ENCODE peak calls at places on chromosomes 3 and 15, in five cellular contexts. H is mucosa of descending colon, A is fibroblast of lung, T is prostate gland, W is brain microvascular endothelial cell. Z is an unnamed sample.

GRCh38 chr15:73870700-73871408 is 2.5 kb upstream of the TBC1D21 start:
- DNase-seq in W (peak; percentile 49), A (no peak), H (no peak), T (no peak), Z (peak; percentile 21)

GRCh38 chr15:95912728-95913127 is 417.8 kb upstream of the NR2F2 start:
- DNase-seq in T (no peak), W (no peak), H (no peak), A (no peak), Z (no peak)

GRCh38 chr3:48219543-48219942 is 3.8 kb upstream of the CAMP start:
- DNase-seq in T (no peak), W (no peak), H (no peak), A (no peak), Z (no peak)

GRCh38 chr3:137121704-137122314 is 164.0 kb downstream of the IL20RB start:
- DNase-seq in W (peak; percentile 37), H (no peak), A (peak; percentile 29), T (no peak), Z (peak; percentile 4)

GRCh38 chr3:25532763-25533162 is 104.7 kb downstream of the RARB start:
- DNase-seq in H (peak; percentile 24), T (no peak), W (peak; percentile 57), A (peak; percentile 20), Z (no peak)

GRCh38 chr15:34154725-34155204 is 52.9 kb downstream of the PGBD4 start:
- DNase-seq in H (no peak), T (no peak), A (no peak), W (peak; percentile 3), Z (no peak)

GRCh38 chr3:148309390-148310035 is 388.2 kb upstream of the AGTR1 start:
- DNase-seq in H (no peak), T (no peak), W (peak; percentile 55), A (peak; percentile 63), Z (no peak)

GRCh38 chr15:98888839-98889479 is 118.6 kb downstream of the PGPEP1L start:
- DNase-seq in W (peak; percentile 48), T (no peak), A (peak; percentile 74), H (no peak), Z (no peak)

GRCh38 chr15:90988249-90988648 is 6.1 kb downstream of the PRC1 start:
- DNase-seq in A (peak; percentile 12), H (no peak), W (no peak), T (no peak), Z (no peak)

GRCh38 chr3:10206166-10206511 is 41.4 kb downstream of the IRAK2 start:
- DNase-seq in T (no peak), W (no peak), H (no peak), A (no peak), Z (no peak)

GRCh38 chr15:63291507-63291906 is 14.1 kb downstream of the APH1B start:
- DNase-seq in T (no peak), A (peak; percentile 70), H (no peak), W (peak; percentile 91), Z (peak; percentile 60)

GRCh38 chr3:122964844-122965243 is 62.7 kb downstream of the SEMA5B start:
- DNase-seq in W (no peak), T (no peak), A (no peak), H (no peak), Z (no peak)

GRCh38 chr3:183410280-183410679 is 18.1 kb downstream of the MCF2L2 start:
- DNase-seq in H (no peak), T (no peak), A (no peak), W (no peak), Z (no peak)

GRCh38 chr3:4396599-4396998 is 70.5 kb downstream of the SUMF1 start:
- DNase-seq in T (no peak), A (no peak), W (no peak), H (no peak), Z (no peak)

GRCh38 chr3:86961297-86961696 is 29.7 kb downstream of the VGLL3 start:
- DNase-seq in W (no peak), T (no peak), A (no peak), H (no peak), Z (no peak)

GRCh38 chr15:40441736-40442531 is 1.2 kb downstream of the BAHD1 start:
- DNase-seq in W (no peak), A (no peak), H (peak; percentile 63), T (no peak), Z (no peak)

GRCh38 chr15:41017051-41017735 is 63.9 kb downstream of the CHAC1 start:
- DNase-seq in H (no peak), A (peak; percentile 46), T (no peak), W (no peak), Z (no peak)

GRCh38 chr3:23127196-23127595 is 75.9 kb upstream of the UBE2E2 start:
- DNase-seq in T (no peak), A (no peak), W (no peak), H (no peak), Z (no peak)

GRCh38 chr3:126553284-126553811 is 5.4 kb downstream of the C3orf22 start:
- DNase-seq in W (no peak), T (no peak), H (no peak), A (no peak), Z (no peak)

GRCh38 chr3:167738037-167738436 is 2.5 kb downstream of the SERPINI1 start:
- DNase-seq in W (no peak), T (no peak), A (no peak), H (no peak), Z (no peak)

GRCh38 chr3:132445812-132446211 is 28.5 kb downstream of the DNAJC13 start:
- DNase-seq in H (no peak), A (peak; percentile 75), T (no peak), W (no peak), Z (no peak)

GRCh38 chr3:113514265-113514769 is 639 bp downstream of the SPICE1 start:
- DNase-seq in W (no peak), H (no peak), A (no peak), T (no peak), Z (no peak)

GRCh38 chr3:113521981-113522380 is 7.0 kb upstream of the SPICE1 start:
- DNase-seq in W (no peak), A (no peak), T (no peak), H (no peak), Z (no peak)

GRCh38 chr3:113516115-113516505 is 1.2 kb upstream of the SPICE1 start:
- DNase-seq in W (no peak), H (peak; percentile 33), A (no peak), T (peak; percentile 38), Z (no peak)
- H3K4me3 ChIP-seq in W (no peak overlapping the region), H (no peak overlapping the region), A (no peak overlapping the region), T (peak overlapping the region; percentile 64), Z (no peak overlapping the region)

GRCh38 chr15:31336943-31337295 is 10.3 kb downstream of the KLF13 start:
- DNase-seq in H (no peak), A (no peak), T (no peak), W (no peak), Z (no peak)

GRCh38 chr15:31338879-31339557 is 12.4 kb downstream of the KLF13 start:
- DNase-seq in W (peak; percentile 88), A (peak; percentile 59), T (no peak), H (no peak), Z (no peak)

GRCh38 chr15:31339558-31339895 is 12.9 kb downstream of the KLF13 start:
- DNase-seq in A (no peak), T (no peak), W (no peak), H (no peak), Z (no peak)

GRCh38 chr15:31337352-31338031 is 10.9 kb downstream of the KLF13 start:
- DNase-seq in H (no peak), W (no peak), A (no peak), T (no peak), Z (no peak)

DNA sequence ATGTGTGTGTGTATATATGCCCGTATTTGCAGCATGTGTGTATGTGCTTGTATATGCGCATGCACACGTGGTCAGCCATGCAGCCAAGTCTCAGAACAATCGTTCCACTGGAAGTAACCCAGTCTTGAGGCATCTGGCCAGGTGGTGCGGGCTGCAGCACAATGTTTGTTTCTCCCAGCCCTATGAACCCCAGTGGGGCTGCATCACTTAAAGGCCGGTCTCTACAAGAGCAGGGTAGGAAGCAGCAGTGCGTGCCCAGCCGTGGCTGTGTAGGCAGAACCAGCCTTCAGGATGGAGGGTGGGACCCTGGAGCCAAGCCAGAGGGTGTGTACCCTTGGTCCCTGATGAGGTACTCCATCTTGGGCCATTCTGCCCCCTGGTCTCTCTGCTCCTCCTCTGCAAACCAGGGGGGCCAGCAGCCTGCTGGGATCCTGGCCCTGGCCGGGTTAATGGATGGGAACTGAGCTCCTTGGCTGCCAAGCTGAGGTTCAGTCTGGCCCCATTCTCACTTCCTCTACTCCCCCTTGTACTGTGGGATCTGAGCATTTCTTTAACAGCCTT is 11.8 kb downstream of the KLF13 start:
- DNase-seq in A (peak; percentile 5), T (no peak), W (no peak), H (no peak), Z (no peak)
- H3K4me3 ChIP-seq in A (no peak overlapping the region), T (no peak overlapping the region), W (no peak overlapping the region), H (no peak overlapping the region), Z (no peak overlapping the region)

GRCh38 chr15:47394410-47394809 is 322.9 kb upstream of the SEMA6D start:
- DNase-seq in W (no peak), T (no peak), H (no peak), A (no peak), Z (no peak)

GRCh38 chr15:47386459-47386858 is 330.8 kb upstream of the SEMA6D start:
- DNase-seq in W (no peak), A (no peak), T (no peak), H (no peak), Z (no peak)

GRCh38 chr15:47384776-47385175 is 332.5 kb upstream of the SEMA6D start:
- DNase-seq in A (peak; percentile 55), H (no peak), W (no peak), T (no peak), Z (no peak)

GRCh38 chr15:47388299-47388698 is 329.0 kb upstream of the SEMA6D start:
- DNase-seq in W (no peak), T (no peak), A (no peak), H (no peak), Z (no peak)

DNA sequence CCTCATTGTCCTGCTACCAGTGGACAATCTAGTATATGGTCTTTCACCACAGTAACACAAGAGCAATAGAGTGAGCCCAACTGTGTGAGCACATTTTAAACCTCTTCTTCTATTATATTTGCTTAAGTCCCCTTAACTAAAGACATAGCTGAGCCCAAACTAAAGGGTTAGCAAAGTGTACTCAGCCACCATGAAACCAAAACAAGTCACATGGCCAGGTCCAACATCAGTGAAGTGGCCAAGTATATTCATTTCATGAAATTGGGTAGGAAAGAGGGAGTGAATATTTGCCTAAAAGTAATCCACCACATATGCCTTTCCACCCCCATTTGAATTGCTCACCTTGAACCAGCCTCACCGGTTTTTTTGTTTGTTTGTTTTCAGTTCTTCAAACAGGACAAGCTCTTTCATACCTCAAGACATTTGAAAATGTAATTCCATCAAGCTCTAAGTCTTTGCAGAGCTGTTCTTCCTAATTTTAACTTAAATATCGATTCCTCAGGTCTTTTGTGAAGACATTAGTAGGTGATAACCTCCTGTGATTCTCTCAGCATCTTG is 327.0 kb upstream of the SEMA6D start:
- DNase-seq in T (no peak), A (no peak), W (no peak), H (no peak), Z (no peak)
- H3K4me3 ChIP-seq in T (no peak overlapping the region), A (no peak overlapping the region), W (no peak overlapping the region), H (no peak overlapping the region), Z (no peak overlapping the region)

GRCh38 chr15:84961114-84961452 is 20.6 kb upstream of the PDE8A start:
- DNase-seq in T (no peak), H (no peak), A (peak; percentile 68), W (peak; percentile 81), Z (peak; percentile 29)
- H3K4me3 ChIP-seq in T (no peak overlapping the region), H (no peak overlapping the region), A (no peak overlapping the region), W (no peak overlapping the region), Z (no peak overlapping the region)

GRCh38 chr3:39112535-39112934 is 5.1 kb downstream of the TTC21A start:
- DNase-seq in T (no peak), H (no peak), W (no peak), A (no peak), Z (no peak)
- H3K4me3 ChIP-seq in T (no peak overlapping the region), H (no peak overlapping the region), W (no peak overlapping the region), A (no peak overlapping the region), Z (no peak overlapping the region)

Z was measured in retinal pigment epithelial cell.